ENCODE peak calls at places on chromosome 7, in four cellular contexts. S is HepG2, J is K562, O is HCT116. V is an unnamed sample.

GRCh38 chr7:26321440-26321839 is 29.8 kb downstream of the SNX10 start:
- DNase-seq in J (no peak), S (no peak), O (no peak), V (no peak)

GRCh38 chr7:143390098-143390772 is 9.1 kb downstream of the ZYX start:
- DNase-seq in J (no peak), S (no peak), O (no peak), V (no peak)

GRCh38 chr7:5872326-5872725 is 8.3 kb upstream of the OCM start:
- DNase-seq in S (no peak), O (no peak), J (no peak), V (no peak)

GRCh38 chr7:1430056-1430845 is 29.0 kb downstream of the MICALL2 start:
- DNase-seq in J (no peak), O (no peak), S (no peak), V (no peak)

GRCh38 chr7:107924841-107925490 is 34.0 kb downstream of the DLD start:
- DNase-seq in J (no peak), S (no peak), O (no peak), V (no peak)

GRCh38 chr7:28708458-28708951 is 249.6 kb downstream of the TRIL start:
- DNase-seq in S (no peak), J (no peak), O (no peak), V (no peak)

GRCh38 chr7:83204715-83205114 is 42.0 kb upstream of the PCLO start:
- DNase-seq in J (no peak), O (no peak), S (no peak), V (no peak)

GRCh38 chr7:29854257-29854938 is 48.1 kb downstream of the WIPF3 start:
- DNase-seq in J (no peak), S (no peak), O (no peak), V (no peak)

GRCh38 chr7:44212018-44212417 is 11.2 kb downstream of the YKT6 start:
- DNase-seq in J (no peak), S (no peak), O (no peak), V (no peak)

GRCh38 chr7:130932667-130933432 is 198.8 kb upstream of the KLF14 start:
- DNase-seq in J (no peak), S (no peak), O (no peak), V (no peak)

GRCh38 chr7:1689356-1689755 is 19.3 kb downstream of the ELFN1 start:
- DNase-seq in S (no peak), O (no peak), J (no peak), V (no peak)

GRCh38 chr7:45917658-45918057 is 3.4 kb downstream of the IGFBP3 start:
- DNase-seq in J (peak), O (no peak), S (peak), V (peak)

GRCh38 chr7:27661776-27662489 is 750 bp downstream of the HIBADH start:
- DNase-seq in O (no peak), J (no peak), S (peak), V (no peak)

GRCh38 chr7:11332186-11332864 is 358.7 kb downstream of the PHF14 start:
- DNase-seq in O (no peak), J (no peak), S (no peak), V (no peak)

GRCh38 chr7:7719235-7719634 is 828 bp upstream of the RPA3 start:
- DNase-seq in J (no peak), S (peak), O (peak), V (no peak)

GRCh38 chr7:5692112-5692844 is 89.2 kb downstream of the RNF216 start:
- DNase-seq in J (no peak), O (no peak), S (peak), V (no peak)

GRCh38 chr7:139699640-139700504 is 77.9 kb downstream of the HIPK2 start:
- DNase-seq in S (no peak), J (peak), O (no peak), V (no peak)

GRCh38 chr7:22013711-22014110 is 68.0 kb upstream of the CDCA7L start:
- DNase-seq in J (no peak), S (no peak), O (no peak), V (no peak)

GRCh38 chr7:123836656-123837055 is 8.3 kb upstream of the HYAL4 start:
- DNase-seq in O (no peak), S (no peak), J (no peak), V (no peak)

GRCh38 chr7:56028942-56029630 is 22.2 kb downstream of the PSPH start:
- DNase-seq in J (no peak), S (peak), O (no peak), V (no peak)

GRCh38 chr7:37920619-37921339 is at the start of gene EPDR1:
- DNase-seq in O (peak), J (no peak), S (peak), V (no peak)

GRCh38 chr7:80060218-80060806 is 74.3 kb upstream of the GNAI1 start:
- DNase-seq in O (peak), S (peak), J (no peak), V (no peak)

GRCh38 chr7:123599766-123600165 is 1.9 kb upstream of the ASB15 start:
- DNase-seq in O (no peak), J (no peak), S (no peak), V (no peak)

GRCh38 chr7:55077581-55078410 is 59.0 kb downstream of the EGFR start:
- DNase-seq in J (no peak), S (peak), O (no peak), V (no peak)

GRCh38 chr7:33614357-33615132 is 290.8 kb upstream of the BMPER start:
- DNase-seq in S (no peak), O (no peak), J (no peak), V (no peak)

GRCh38 chr7:33554046-33554445 is 351.3 kb upstream of the BMPER start:
- DNase-seq in O (no peak), J (no peak), S (no peak), V (no peak)

GRCh38 chr7:129006636-129007414 is 48.1 kb downstream of the TNPO3 start:
- DNase-seq in S (no peak), O (no peak), J (no peak), V (no peak)

GRCh38 chr7:1639578-1640175 is 30.4 kb upstream of the ELFN1 start:
- DNase-seq in S (no peak), O (no peak), J (no peak), V (no peak)

GRCh38 chr7:7816084-7816483 is 97.7 kb upstream of the RPA3 start:
- DNase-seq in J (no peak), O (no peak), S (no peak), V (no peak)

GRCh38 chr7:92782236-92782635 is 54.1 kb downstream of the CDK6 start:
- DNase-seq in S (no peak), O (no peak), J (no peak), V (no peak)

DNA sequence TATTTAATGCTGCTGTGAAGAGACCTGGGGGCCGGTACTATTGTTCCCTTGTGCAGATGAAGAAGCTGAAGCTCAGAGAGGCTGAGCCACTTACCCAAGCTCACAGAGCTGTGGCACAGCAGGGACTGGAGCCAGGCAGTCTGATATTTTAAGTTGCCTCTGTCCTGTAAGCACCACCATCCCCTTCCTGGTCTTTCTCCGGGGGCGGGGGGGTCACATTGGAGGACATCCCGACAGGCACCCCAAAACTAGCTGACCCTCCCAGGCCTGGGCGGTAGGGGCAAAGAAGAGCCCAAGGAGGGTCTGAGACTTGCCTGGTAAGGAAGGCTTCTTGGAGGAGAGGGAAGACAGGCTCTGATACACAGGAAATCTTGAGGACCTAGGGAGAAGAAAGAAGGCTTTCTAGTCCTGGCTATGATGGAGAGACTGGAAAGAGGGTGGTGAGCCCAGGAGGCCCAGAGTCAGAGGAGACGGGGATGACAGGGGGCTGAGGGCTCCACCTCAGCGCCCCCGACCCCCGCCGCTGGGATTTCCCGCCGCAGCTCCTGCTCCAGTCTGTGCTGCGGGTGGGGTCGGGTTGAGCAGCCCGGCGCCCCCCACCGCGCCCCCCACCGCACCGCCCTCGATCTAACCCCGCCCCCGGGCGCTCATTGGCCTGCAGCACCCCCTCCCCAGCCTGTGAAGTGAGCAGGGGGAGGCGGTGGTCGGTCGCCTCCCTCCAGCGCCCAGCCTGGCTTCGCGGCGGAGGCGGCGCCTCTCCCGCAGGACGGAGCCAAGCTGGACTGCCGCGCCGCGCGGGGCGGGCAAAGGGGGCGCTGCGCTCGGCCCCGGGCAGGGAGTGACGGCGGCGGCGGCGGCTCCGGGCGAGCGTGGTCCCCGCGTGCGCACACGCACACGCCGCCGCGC is at the start of gene ADCYAP1R1:
- DNase-seq in O (no peak), J (no peak), S (no peak), V (peak)
- TF ChIP-seq SRF in O (no peak), J (no peak), S (no peak), V (no peak)

DNA sequence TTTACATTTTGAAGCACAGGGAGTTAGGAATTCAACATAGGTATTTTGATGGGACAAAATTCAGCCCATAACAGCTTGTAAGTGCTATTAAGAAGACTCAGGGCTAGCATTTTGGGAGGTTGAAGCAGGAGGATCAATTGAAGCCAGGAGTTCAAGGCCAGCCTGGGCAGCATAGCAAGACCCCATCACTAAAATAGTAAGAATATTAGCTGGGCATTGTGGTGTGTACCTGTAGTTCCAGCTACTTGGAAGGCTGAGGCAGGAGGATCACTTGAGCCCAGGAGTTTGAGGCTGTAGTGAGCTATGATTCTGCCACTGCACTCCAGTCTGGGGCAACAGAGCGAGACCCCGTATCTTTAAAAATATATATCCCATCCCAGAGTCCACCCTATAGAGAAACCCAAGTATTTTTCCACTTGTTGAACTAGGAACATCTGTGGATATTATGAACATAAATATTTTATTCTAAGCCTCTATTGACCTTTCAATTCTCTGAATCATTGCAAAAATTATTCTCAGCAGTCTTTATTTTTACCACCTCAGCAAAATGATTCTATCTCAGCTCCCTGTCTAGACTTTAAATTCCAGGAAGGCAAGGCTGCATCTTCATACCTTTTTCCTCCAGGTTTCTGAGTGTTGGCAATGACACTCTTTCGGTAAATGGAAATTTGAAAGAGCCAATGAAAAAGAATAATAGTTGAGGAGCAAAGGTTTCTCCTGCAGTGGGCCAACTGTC is 181.0 kb downstream of the GALNT17 start:
- DNase-seq in J (no peak), S (no peak), O (no peak), V (no peak)
- TF ChIP-seq SRF in J (no peak), S (no peak), O (no peak), V (no peak)

GRCh38 chr7:148419856-148420508 is 170.6 kb upstream of the C7orf33 start:
- DNase-seq in O (no peak), S (no peak), J (no peak), V (no peak)
- TF ChIP-seq SRF in O (no peak), S (no peak), J (no peak), V (no peak)

DNA sequence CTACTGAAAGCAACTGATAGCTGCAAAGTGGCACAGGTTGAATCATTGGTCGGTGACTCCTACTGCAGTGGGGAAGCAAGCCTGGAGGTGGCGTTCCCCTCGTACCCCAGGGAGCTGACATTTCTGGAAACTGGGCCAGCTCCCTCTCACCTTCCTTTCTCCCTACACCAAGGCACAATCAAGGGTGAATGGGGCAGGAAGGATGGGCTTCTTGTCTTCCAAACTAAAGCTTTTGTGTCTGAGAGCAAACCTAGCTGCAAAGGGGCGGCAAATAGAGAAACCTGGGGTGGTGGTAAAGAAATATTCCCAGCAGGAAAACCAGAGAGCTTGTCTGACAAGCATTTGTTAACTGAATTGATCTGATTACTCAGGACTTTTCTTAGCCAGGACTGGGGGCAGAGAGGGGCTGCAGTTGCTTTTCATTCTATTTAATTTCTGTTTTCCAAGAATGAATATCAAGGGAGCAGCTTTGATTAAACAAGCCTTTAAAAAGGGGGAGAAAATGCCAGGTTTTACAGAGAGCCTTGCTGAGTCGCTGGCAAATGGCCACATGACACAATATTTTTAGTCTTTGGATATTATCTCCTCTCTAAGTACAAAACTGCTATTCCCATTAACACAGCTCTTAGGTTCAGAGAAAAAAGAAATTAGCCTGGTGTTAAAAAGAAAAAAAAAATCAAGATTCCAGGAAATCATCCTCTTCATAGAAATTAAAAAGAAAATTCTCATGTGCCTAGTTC is 27.8 kb downstream of the CDHR3 start:
- DNase-seq in O (no peak), S (no peak), J (no peak), V (peak)
- TF ChIP-seq SRF in O (no peak), S (no peak), J (no peak), V (no peak)

GRCh38 chr7:100472121-100472851 is 6.7 kb downstream of the TSC22D4 start:
- DNase-seq in O (no peak), S (no peak), J (peak), V (no peak)
- TF ChIP-seq SRF in O (no peak), S (no peak), J (no peak), V (no peak)

DNA sequence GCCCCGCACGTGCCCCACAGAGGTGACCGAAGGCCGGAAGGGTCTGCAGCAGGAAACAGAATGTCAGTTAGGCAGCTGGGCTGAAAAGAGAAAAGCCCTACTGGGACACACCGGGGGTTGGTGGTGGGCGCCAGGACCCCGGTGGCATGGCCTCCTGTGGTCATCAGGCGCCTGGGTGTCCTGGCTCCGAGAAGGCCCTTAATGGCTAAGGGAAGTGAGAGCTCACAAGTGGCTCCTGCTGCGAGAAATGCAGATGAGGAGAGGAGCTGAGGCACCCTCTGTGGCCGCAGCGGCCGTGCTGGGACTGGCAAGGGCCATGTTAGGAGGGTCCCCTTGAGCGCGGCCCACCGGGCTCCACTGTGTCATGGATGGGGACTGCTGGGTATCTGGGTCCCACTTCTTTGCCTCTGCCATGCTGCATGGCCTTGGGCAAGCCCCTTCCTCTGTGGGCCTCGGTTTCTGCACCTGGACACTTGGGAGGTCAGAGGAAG is 79.2 kb upstream of the GNA12 start:
- DNase-seq in O (no peak), J (no peak), S (no peak), V (no peak)
- TF ChIP-seq SRF in O (no peak), J (no peak), S (no peak), V (no peak)

GRCh38 chr7:136940917-136941316 is 72.5 kb downstream of the CHRM2 start:
- DNase-seq in O (no peak), J (no peak), S (no peak), V (no peak)
- TF ChIP-seq SRF in O (no peak), J (no peak), S (no peak), V (no peak)

DNA sequence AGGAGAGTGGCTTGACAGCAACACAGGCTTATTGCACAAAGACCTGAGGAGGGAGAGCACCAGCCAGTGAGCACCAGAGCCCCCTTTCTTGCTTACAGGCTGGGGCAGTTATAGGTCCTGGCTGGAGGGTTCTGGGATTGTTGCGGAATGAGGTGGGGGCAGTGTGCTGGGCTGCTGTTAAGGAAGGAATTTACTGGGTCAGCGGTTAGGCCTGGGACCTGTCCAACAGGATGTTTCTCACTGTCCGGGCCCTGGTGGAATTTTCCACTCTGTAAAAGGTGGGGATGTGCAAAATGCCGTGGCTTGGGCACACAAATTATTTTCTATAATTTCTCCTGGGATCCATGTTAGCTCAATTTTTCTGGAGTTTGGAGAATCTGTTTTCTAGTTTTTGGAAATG is 757.3 kb downstream of the TYW1 start:
- DNase-seq in J (no peak), S (peak), O (no peak), V (no peak)
- TF ChIP-seq SRF in J (no peak), S (no peak), O (no peak), V (no peak)